ENCODE peak calls at places on chromosomes 5 and 9, in ten cellular contexts. C is PC-3; Q is spleen; W is fibroblast of pulmonary artery; S is NCI-H1417; M is CD14-positive monocyte; L is neural progenitor cell; E is SK-N-DZ; J is DND-41; T is activated T-helper 2 cell treated with anti-CD3 and anti-CD28 coated beads, Interferon-gamma antibody, Interleukin-2, Interleukin-4, amounts not matched to agents 10 μg/mL and 5 μg/mL and 100 μg/mL, durations not matched to agents 14 hours and 24 hours and 36 hours. N is an unnamed sample.

GRCh38 chr5:179369530-179369884 is 24.2 kb upstream of the ADAMTS2 start:
- DNase-seq in S (no peak), Q (peak), E (no peak), M (peak), C (no peak), L (no peak), J (no peak), W (no peak), T (no peak), N (no peak)

GRCh38 chr5:27639005-27639612 is 600.7 kb upstream of the CDH9 start:
- DNase-seq in S (no peak), J (no peak), M (no peak), Q (no peak), W (no peak), C (peak), L (no peak), E (no peak), T (no peak), N (no peak)

GRCh38 chr5:168443950-168444700 is 42.1 kb upstream of the RARS1 start:
- DNase-seq in E (no peak), W (peak), L (no peak), T (no peak), S (no peak), C (no peak), Q (no peak), J (no peak), M (no peak), N (no peak)

GRCh38 chr5:132753135-132753987 is 6.1 kb downstream of the CCNI2 start:
- DNase-seq in W (no peak), T (no peak), J (peak), Q (no peak), C (no peak), M (no peak), S (no peak), E (no peak), L (peak), N (peak)

GRCh38 chr5:65721775-65722574 is at the start of the genes NLN and SGTB:
- DNase-seq in T (peak), L (peak), S (peak), Q (peak), E (peak), J (peak), W (peak), M (peak), C (peak), N (peak)

GRCh38 chr9:105063665-105064247 is 135.8 kb upstream of the ABCA1 start:
- DNase-seq in E (no peak), J (peak), L (no peak), Q (no peak), M (peak), T (no peak), C (peak), S (no peak), W (peak), N (no peak)

GRCh38 chr5:93715776-93716175 is 25.6 kb downstream of the POU5F2 start:
- DNase-seq in L (no peak), C (no peak), M (no peak), T (no peak), W (no peak), J (no peak), E (no peak), S (peak), Q (no peak), N (no peak)

GRCh38 chr9:31590091-31590490 is 794.4 kb upstream of the ACO1 start:
- DNase-seq in E (no peak), J (no peak), C (peak), Q (no peak), L (no peak), S (no peak), M (no peak), W (peak), T (no peak), N (no peak)

GRCh38 chr9:13430717-13431116 is 151.2 kb upstream of the MPDZ start:
- DNase-seq in T (no peak), L (no peak), C (no peak), S (no peak), J (no peak), W (no peak), Q (no peak), M (no peak), E (no peak), N (no peak)

GRCh38 chr5:14204785-14205321 is 61.7 kb downstream of the TRIO start:
- DNase-seq in M (peak), E (no peak), J (no peak), Q (peak), C (peak), S (peak), T (no peak), L (no peak), W (peak), N (no peak)

GRCh38 chr5:65721050-65721774 is 697 bp downstream of the SGTB start:
- DNase-seq in C (peak), W (peak), Q (peak), J (no peak), T (peak), S (peak), M (no peak), L (peak), E (peak), N (peak)

GRCh38 chr5:113047733-113048652 is 71.4 kb downstream of the DCP2 start:
- DNase-seq in S (no peak), Q (no peak), M (no peak), W (peak), E (no peak), L (no peak), J (no peak), C (no peak), T (no peak), N (no peak)

GRCh38 chr5:137563646-137564474 is 64.7 kb upstream of the SPOCK1 start:
- DNase-seq in Q (no peak), M (peak), T (no peak), L (no peak), C (no peak), E (no peak), J (no peak), W (peak), S (peak), N (peak)

GRCh38 chr9:122389799-122390481 is 19.1 kb downstream of the PTGS1 start:
- DNase-seq in E (no peak), C (peak), J (no peak), L (no peak), Q (no peak), T (no peak), W (no peak), M (peak), S (no peak), N (no peak)

GRCh38 chr9:129281506-129282145 is 103.6 kb upstream of the IER5L start:
- DNase-seq in L (no peak), T (no peak), J (no peak), C (no peak), E (no peak), S (no peak), W (no peak), M (no peak), Q (peak), N (no peak)

GRCh38 chr5:139806111-139806510 is 10.5 kb downstream of the PSD2 start:
- DNase-seq in M (no peak), T (no peak), L (no peak), C (no peak), W (no peak), S (no peak), E (no peak), Q (no peak), J (no peak), N (no peak)

GRCh38 chr5:132369012-132369470 is 469 bp upstream of the SLC22A5 start:
- DNase-seq in T (no peak), J (no peak), L (no peak), C (no peak), W (no peak), Q (no peak), S (no peak), E (no peak), M (no peak), N (no peak)

GRCh38 chr9:73327149-73327548 is 175.5 kb downstream of the ANXA1 start:
- DNase-seq in E (no peak), W (no peak), Q (no peak), S (no peak), M (no peak), T (no peak), J (no peak), C (no peak), L (no peak), N (no peak)

GRCh38 chr9:116628706-116629105 is 58.4 kb upstream of the TRIM32 start:
- DNase-seq in Q (no peak), S (no peak), W (peak), T (no peak), C (no peak), J (no peak), E (no peak), L (no peak), M (no peak), N (no peak)

N was measured in SK-N-SH.